ENCODE peak calls at places on chromosomes 12 and 14, in six cellular contexts. Y is transverse colon; V is NCI-H1092; A is GM12892; J is stimulated activated CD4-positive, alpha-beta T cell treated with anti-CD3 and anti-CD28 coated beads, Interleukin-4, amount 100 ng/mL, for 1 hour; M is LoVo. S is an unnamed sample.
A peak's percentile ranks its signal among the peaks of the same experiment; 100 is the strongest.

GRCh38 chr12:104460973-104461693 is 4.4 kb downstream of the CHST11 start:
- DNase-seq in Y (no peak), V (no peak), A (no peak), J (no peak), M (no peak), S (no peak)

GRCh38 chr12:70393787-70394519 is 27.9 kb downstream of the KCNMB4 start:
- DNase-seq in Y (no peak), V (no peak), A (no peak), J (no peak), M (no peak), S (no peak)

GRCh38 chr12:114670257-114670955 is 13.6 kb downstream of the TBX3 start:
- DNase-seq in Y (no peak), V (no peak), A (no peak), J (no peak), M (no peak), S (no peak)

GRCh38 chr12:19093218-19093617 is 36.3 kb upstream of the PLEKHA5 start:
- DNase-seq in Y (no peak), V (no peak), A (no peak), J (no peak), M (no peak), S (no peak)

GRCh38 chr14:58171090-58171489 is 19.1 kb upstream of the ARMH4 start:
- DNase-seq in Y (peak; percentile 76), V (peak; percentile 61), A (peak; percentile 26), J (peak; percentile 52), M (peak; percentile 81), S (peak; percentile 69)

GRCh38 chr12:101866615-101867373 is 10.6 kb upstream of the DRAM1 start:
- DNase-seq in Y (no peak), V (no peak), A (no peak), J (no peak), M (no peak), S (no peak)

GRCh38 chr12:121830588-121831265 is 26.9 kb downstream of the SETD1B start:
- DNase-seq in Y (no peak), V (no peak), A (no peak), J (no peak), M (no peak), S (no peak)

GRCh38 chr12:82740129-82741000 is 53.7 kb downstream of the TMTC2 start:
- DNase-seq in Y (no peak), V (no peak), A (no peak), J (no peak), M (peak; percentile 89), S (no peak)

GRCh38 chr12:74685385-74685784 is 147.8 kb downstream of the ATXN7L3B start:
- DNase-seq in Y (no peak), V (no peak), A (no peak), J (no peak), M (no peak), S (no peak)

GRCh38 chr12:50934371-50934851 is 17.9 kb upstream of the HIGD1C start:
- DNase-seq in Y (no peak), V (no peak), A (no peak), J (no peak), M (no peak), S (no peak)

GRCh38 chr12:79690606-79691298 is at the start of gene PAWR:
- DNase-seq in Y (peak; percentile 86), V (peak; percentile 40), A (peak; percentile 66), J (peak; percentile 20), M (peak; percentile 94), S (peak; percentile 88)

GRCh38 chr12:23949212-23950010 is at the start of gene SOX5:
- DNase-seq in Y (no peak), V (no peak), A (no peak), J (no peak), M (no peak), S (no peak)

GRCh38 chr12:78442454-78442801 is 422.1 kb upstream of the SYT1 start:
- DNase-seq in Y (no peak), V (no peak), A (no peak), J (no peak), M (no peak), S (no peak)

GRCh38 chr14:92475451-92476187 is 38.0 kb upstream of the RIN3 start:
- DNase-seq in Y (peak; percentile 30), V (no peak), A (no peak), J (no peak), M (no peak), S (no peak)

GRCh38 chr14:88986146-88986841 is 161.8 kb downstream of the TTC8 start:
- DNase-seq in Y (no peak), V (no peak), A (no peak), J (no peak), M (peak; percentile 24), S (no peak)

GRCh38 chr12:62658910-62659309 is 192.3 kb downstream of the MON2 start:
- DNase-seq in Y (no peak), V (no peak), A (no peak), J (no peak), M (no peak), S (no peak)

GRCh38 chr12:126312457-126312856 is 1247.2 kb downstream of the AACS start:
- DNase-seq in Y (no peak), V (no peak), A (no peak), J (no peak), M (no peak), S (no peak)

GRCh38 chr14:68785817-68786490 is 6.9 kb downstream of the ZFP36L1 start:
- DNase-seq in Y (peak; percentile 34), V (no peak), A (no peak), J (no peak), M (no peak), S (peak; percentile 38)

GRCh38 chr12:51320695-51321320 is 3.2 kb downstream of the BIN2 start:
- DNase-seq in Y (peak; percentile 46), V (no peak), A (no peak), J (no peak), M (no peak), S (no peak)

GRCh38 chr12:117408161-117408791 is 46.9 kb upstream of the NOS1 start:
- DNase-seq in Y (peak; percentile 10), V (peak; percentile 3), A (no peak), J (no peak), M (no peak), S (peak; percentile 19)

GRCh38 chr14:75833326-75834020 is 148.3 kb downstream of the TGFB3 start:
- DNase-seq in Y (no peak), V (no peak), A (no peak), J (no peak), M (no peak), S (no peak)

GRCh38 chr12:121537814-121538698 is 42.8 kb downstream of the KDM2B start:
- DNase-seq in Y (peak; percentile 20), V (no peak), A (peak; percentile 47), J (peak; percentile 25), M (no peak), S (no peak)

GRCh38 chr14:61184117-61184516 is 97.0 kb downstream of the TMEM30B start:
- DNase-seq in Y (no peak), V (no peak), A (no peak), J (no peak), M (no peak), S (no peak)